ENCODE peak calls at places on chromosome 22, in ten cellular contexts. B, A, D, Y, W, S, K, N, X and C are unnamed samples.

GRCh38 chr22:42978453-42979103 is 36.4 kb downstream of the PACSIN2 start:
- DNase-seq in N (peak; percentile 52), W (no peak), Y (no peak), A (no peak), S (no peak), D (no peak), K (no peak), B (no peak), X (no peak), C (peak; percentile 1)

GRCh38 chr22:42177891-42178336 is 47.3 kb upstream of the CYP2D6 start:
- DNase-seq in K (no peak), A (no peak), W (no peak), N (no peak), X (no peak), Y (peak; percentile 55), D (no peak), S (no peak), B (no peak), C (peak; percentile 42)

GRCh38 chr22:18023509-18024275 is 669 bp downstream of the MICAL3 start:
- DNase-seq in S (peak; percentile 67), K (peak; percentile 86), B (peak; percentile 65), W (peak; percentile 77), X (peak; percentile 78), D (peak; percentile 80), A (peak; percentile 82), N (peak; percentile 78), Y (peak; percentile 91), C (peak; percentile 89)

GRCh38 chr22:49323751-49324415 is 503.8 kb downstream of the BRD1 start:
- DNase-seq in S (no peak), K (no peak), B (no peak), D (peak; percentile 16), A (no peak), W (peak; percentile 34), Y (no peak), X (no peak), N (no peak), C (no peak)

GRCh38 chr22:48101704-48102103 is 1339.3 kb downstream of the TBC1D22A start:
- DNase-seq in K (no peak), S (no peak), A (no peak), W (no peak), Y (no peak), X (no peak), B (no peak), D (peak; percentile 7), N (no peak), C (no peak)

GRCh38 chr22:24444251-24444650 is 16.9 kb downstream of the ADORA2A start:
- DNase-seq in N (no peak), W (no peak), Y (no peak), S (no peak), X (peak; percentile 5), D (no peak), K (no peak), A (no peak), B (no peak), C (no peak)

GRCh38 chr22:38941488-38941987 is 15.9 kb upstream of the APOBEC3A start:
- DNase-seq in A (no peak), X (no peak), D (no peak), S (no peak), B (no peak), K (no peak), Y (no peak), W (no peak), N (no peak), C (no peak)

GRCh38 chr22:43289976-43290663 is 53.1 kb downstream of the SCUBE1 start:
- DNase-seq in W (no peak), X (peak; percentile 68), N (no peak), S (no peak), B (no peak), Y (no peak), D (no peak), A (peak; percentile 57), K (peak; percentile 47), C (no peak)

GRCh38 chr22:23909258-23909898 is 15.2 kb downstream of the MIF start:
- DNase-seq in Y (no peak), N (no peak), K (peak; percentile 36), X (peak; percentile 34), B (no peak), A (no peak), W (no peak), D (no peak), S (no peak), C (no peak)

GRCh38 chr22:48959496-48959895 is 868.2 kb downstream of the BRD1 start:
- DNase-seq in W (peak; percentile 38), A (no peak), K (no peak), B (no peak), X (no peak), N (no peak), S (no peak), Y (peak; percentile 3), D (peak; percentile 13), C (no peak)

GRCh38 chr22:29457730-29458129 is 19.3 kb downstream of the RFPL1 start:
- DNase-seq in K (peak; percentile 18), D (peak; percentile 84), S (peak; percentile 52), X (no peak), A (no peak), W (no peak), N (no peak), B (peak; percentile 70), Y (peak; percentile 24), C (no peak)

GRCh38 chr22:25110846-25111578 is 88.6 kb upstream of the CRYBB3 start:
- DNase-seq in W (peak; percentile 69), N (peak; percentile 66), A (peak; percentile 31), X (peak; percentile 49), D (peak; percentile 89), B (peak; percentile 72), Y (peak; percentile 78), K (peak; percentile 75), S (no peak), C (peak; percentile 75)

GRCh38 chr22:40216041-40216756 is 38.5 kb downstream of the TNRC6B start:
- DNase-seq in D (peak; percentile 28), N (no peak), S (peak; percentile 54), X (no peak), K (no peak), W (no peak), Y (no peak), B (no peak), A (no peak), C (no peak)
- H3K4me1 ChIP-seq in D (peaks cover 32% of the 10 kb centered on the region), N (peaks cover 79% of the 10 kb centered on the region), S (peaks cover 75% of the 10 kb centered on the region), X (peaks cover 9% of the 10 kb centered on the region), K (no peaks in the 10 kb centered on the region), W (peaks cover 73% of the 10 kb centered on the region), Y (no peaks in the 10 kb centered on the region), B (no peaks in the 10 kb centered on the region), A (peaks cover 98% of the 10 kb centered on the region), C (peaks cover 23% of the 10 kb centered on the region)

GRCh38 chr22:20138868-20139267 is 7.3 kb downstream of the ZDHHC8 start:
- DNase-seq in N (no peak), X (no peak), W (no peak), B (no peak), S (no peak), K (no peak), D (no peak), A (no peak), Y (no peak), C (no peak)

GRCh38 chr22:20137113-20137512 is 5.5 kb downstream of the ZDHHC8 start:
- DNase-seq in B (no peak), Y (no peak), X (no peak), N (no peak), S (no peak), W (no peak), D (no peak), A (no peak), K (no peak), C (no peak)

GRCh38 chr22:20139391-20140106 is 7.9 kb downstream of the ZDHHC8 start:
- DNase-seq in D (no peak), Y (no peak), X (no peak), B (no peak), W (no peak), A (no peak), K (no peak), N (no peak), S (no peak), C (no peak)

GRCh38 chr22:20137671-20138416 is 6.2 kb downstream of the ZDHHC8 start:
- DNase-seq in Y (no peak), N (peak; percentile 55), K (no peak), D (no peak), B (no peak), W (no peak), X (no peak), S (no peak), A (peak; percentile 60), C (no peak)

GRCh38 chr22:20138417-20138738 is 6.8 kb downstream of the ZDHHC8 start:
- DNase-seq in N (no peak), S (no peak), K (no peak), D (no peak), B (no peak), X (no peak), W (no peak), Y (no peak), A (no peak), C (no peak)
- TF ChIP-seq CTCF in N (no peak), S (no peak), K (no peak), D (no peak), B (no peak), X (no peak), W (no peak), Y (no peak), A (no peak), C (no peak)

DNA sequence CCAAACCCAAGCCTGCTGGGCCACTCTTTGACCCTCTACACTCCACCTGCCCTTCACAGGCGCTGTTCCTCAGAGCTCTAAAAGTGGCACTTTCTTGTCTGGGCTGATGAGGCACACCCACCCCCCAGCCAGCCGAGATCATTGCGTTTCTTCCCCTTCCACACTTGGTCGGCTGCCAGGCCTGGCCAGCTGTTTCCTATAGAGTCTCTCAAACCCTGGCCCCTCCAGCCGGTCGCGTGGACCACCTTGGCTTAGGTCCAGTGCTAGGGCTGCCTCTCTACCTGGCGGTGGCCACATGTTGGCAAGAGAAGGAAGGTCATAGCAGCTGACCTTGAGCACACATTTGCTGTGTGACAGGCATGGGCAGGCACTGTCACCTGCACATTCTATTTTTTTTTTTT is 60.6 kb downstream of the PPP6R2 start:
- DNase-seq in B (no peak), N (peak; percentile 72), S (no peak), K (peak; percentile 17), D (no peak), A (peak; percentile 62), Y (peak; percentile 40), W (no peak), X (peak; percentile 31), C (peak; percentile 41)
- H3K4me1 ChIP-seq in B (no peaks in the 10 kb centered on the region), N (peaks cover 19% of the 10 kb centered on the region), S (no peaks in the 10 kb centered on the region), K (no peaks in the 10 kb centered on the region), D (no peaks in the 10 kb centered on the region), A (peaks cover 27% of the 10 kb centered on the region), Y (no peaks in the 10 kb centered on the region), W (peaks cover 20% of the 10 kb centered on the region), X (peaks cover 6% of the 10 kb centered on the region), C (peaks cover 6% of the 10 kb centered on the region)

DNA sequence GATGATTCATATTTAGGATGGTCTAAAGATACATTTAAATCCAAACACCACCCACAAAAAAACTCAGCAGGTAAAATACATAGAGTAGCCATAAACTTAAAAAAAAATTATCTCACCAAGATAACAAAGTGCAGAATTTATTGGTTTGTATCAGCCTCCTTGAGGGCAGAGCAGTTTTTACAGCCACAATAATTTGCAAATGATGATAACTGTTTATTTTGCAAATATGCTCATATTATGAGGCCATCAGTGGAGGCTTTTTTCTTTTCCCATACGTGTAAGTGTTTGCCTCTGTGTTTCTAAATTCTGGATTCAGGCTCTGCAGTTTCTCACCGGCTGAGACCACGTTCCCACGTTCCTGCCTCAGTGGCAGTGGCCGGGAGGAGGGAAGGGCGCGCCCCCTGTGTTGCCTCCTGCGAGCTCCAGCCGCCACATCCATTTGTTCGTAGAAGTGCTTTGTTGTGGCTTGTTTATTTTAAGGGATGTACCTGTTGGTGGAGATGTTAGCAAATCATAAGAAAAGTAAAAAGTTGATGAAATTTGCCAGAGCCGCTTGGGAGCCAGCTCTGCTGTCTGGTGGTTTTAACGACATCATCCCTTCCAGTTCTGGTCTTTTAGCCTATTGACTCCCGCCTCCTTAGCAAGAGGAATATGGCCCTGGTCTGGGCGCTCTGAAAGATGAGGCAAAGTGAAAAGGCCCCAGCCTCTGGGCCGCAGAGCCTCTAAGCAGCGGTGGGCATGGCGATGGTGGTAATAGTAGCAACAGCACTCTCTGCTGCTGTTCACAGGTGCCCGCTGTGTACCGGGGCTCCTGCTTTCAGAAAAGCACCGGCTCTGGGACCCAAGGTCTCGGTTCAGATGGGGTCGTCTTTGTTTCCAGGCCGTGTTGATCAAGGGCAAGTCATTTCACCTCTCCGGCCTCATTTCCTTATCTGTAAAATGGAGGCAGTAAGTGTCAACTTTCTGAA is 66.7 kb upstream of the PPARA start:
- DNase-seq in A (peak; percentile 16), Y (no peak), S (no peak), X (no peak), K (no peak), N (no peak), B (no peak), D (no peak), W (no peak), C (no peak)
- TF ChIP-seq CTCF in A (no peak), Y (no peak), S (no peak), X (no peak), K (no peak), N (no peak), B (no peak), D (no peak), W (no peak), C (no peak)